ENCODE peak calls at places on chromosomes 11 and 22, in eight cellular contexts. Y is stimulated activated CD4-positive, alpha-beta T cell treated with anti-CD3 and anti-CD28 coated beads, Interleukin-4, amount 100 ng/mL, for 48 hours; A is GM03348; Q is Ammon's horn; U is T-helper 1 cell; D is sigmoid colon; T is activated naive CD8-positive, alpha-beta T cell treated with anti-CD3 and anti-CD28 coated beads, Interleukin-2, amount 50 U/mL, for 24 hours; X is activated T-cell treated with anti-CD3 and anti-CD28 coated beads, Interleukin-2, amount 50 U/mL, for 48 hours. O is an unnamed sample.

GRCh38 chr11:27812341-27812740 is 112.1 kb upstream of the BDNF start:
- DNase-seq in X (no peak), Q (no peak), T (no peak), A (no peak), D (no peak), Y (no peak), U (no peak), O (no peak)

GRCh38 chr11:88103337-88104206 is 71.7 kb downstream of the RAB38 start:
- DNase-seq in T (peak; percentile 16), X (peak; percentile 31), A (peak; percentile 11), U (peak; percentile 59), Y (peak; percentile 0), Q (no peak), D (no peak), O (peak; percentile 51)

GRCh38 chr11:35006389-35007128 is 90.1 kb downstream of the PDHX start:
- DNase-seq in A (no peak), Q (no peak), D (no peak), Y (no peak), X (peak; percentile 65), T (peak; percentile 53), U (peak; percentile 74), O (no peak)

GRCh38 chr22:30224161-30224857 is 22.2 kb downstream of the LIF start:
- DNase-seq in Y (no peak), U (no peak), Q (no peak), X (no peak), A (no peak), T (no peak), D (no peak), O (no peak)

GRCh38 chr11:44589301-44589700 is 23.8 kb downstream of the CD82 start:
- DNase-seq in T (no peak), Y (no peak), X (no peak), U (no peak), A (peak; percentile 49), D (peak; percentile 78), Q (peak; percentile 54), O (no peak)

GRCh38 chr11:125591659-125592304 is 870 bp upstream of the STT3A start:
- DNase-seq in Q (peak; percentile 41), Y (peak; percentile 25), A (peak; percentile 64), D (peak; percentile 78), U (no peak), X (peak; percentile 68), T (peak; percentile 38), O (peak; percentile 72)

GRCh38 chr11:70680781-70681281 is 282.5 kb downstream of the CTTN start:
- DNase-seq in D (no peak), Q (no peak), Y (no peak), U (no peak), X (peak; percentile 33), T (peak; percentile 4), A (no peak), O (no peak)

GRCh38 chr11:121059605-121060004 is 35.7 kb downstream of the TBCEL start:
- DNase-seq in A (no peak), T (no peak), X (no peak), U (peak; percentile 62), Q (no peak), D (no peak), Y (no peak), O (no peak)

GRCh38 chr11:85705805-85706204 is 19.8 kb upstream of the CCDC89 start:
- DNase-seq in T (no peak), D (no peak), Q (no peak), A (peak; percentile 33), U (no peak), Y (no peak), X (no peak), O (no peak)

GRCh38 chr11:12411806-12412727 is 34.7 kb downstream of the PARVA start:
- DNase-seq in Q (peak; percentile 57), T (peak; percentile 37), X (peak; percentile 60), Y (peak; percentile 34), D (peak; percentile 95), A (peak; percentile 89), U (peak; percentile 12), O (peak; percentile 72)

GRCh38 chr11:103699216-103699615 is 337.2 kb upstream of the DDI1 start:
- DNase-seq in Q (no peak), A (peak; percentile 20), X (no peak), D (no peak), Y (no peak), T (no peak), U (no peak), O (no peak)